ENCODE peak calls at places on chromosomes 2 and 18, in six cellular contexts. F is Calu3; R is A549; O is MM.1S; I is astrocyte of the spinal cord; P is CD8-positive, alpha-beta T cell. Y is an unnamed sample.

GRCh38 chr2:163348843-163349395 is 386.9 kb downstream of the FIGN start:
- DNase-seq in F (peak), P (no peak), I (peak), O (no peak), R (peak), Y (no peak)

GRCh38 chr18:24734058-24734457 is 273.6 kb downstream of the HRH4 start:
- DNase-seq in R (no peak), P (no peak), I (no peak), O (no peak), F (peak), Y (no peak)

GRCh38 chr2:176488446-176488845 is 219.2 kb downstream of the MTX2 start:
- DNase-seq in P (no peak), O (no peak), F (no peak), R (no peak), I (no peak), Y (no peak)

GRCh38 chr2:180728928-180729559 is 251.4 kb upstream of the UBE2E3 start:
- DNase-seq in R (peak), P (no peak), O (no peak), F (no peak), I (peak), Y (no peak)

GRCh38 chr18:8705941-8706544 is 687 bp downstream of the MTCL1 start:
- DNase-seq in R (no peak), O (peak), F (peak), P (peak), I (no peak), Y (peak)

GRCh38 chr18:7568426-7568825 is 1.3 kb downstream of the PTPRM start:
- DNase-seq in I (peak), F (peak), P (no peak), O (no peak), R (no peak), Y (no peak)

GRCh38 chr2:12032421-12032820 is 286.0 kb downstream of the LPIN1 start:
- DNase-seq in I (no peak), R (no peak), P (no peak), F (no peak), O (no peak), Y (peak)

GRCh38 chr2:147500229-147500628 is 344.6 kb upstream of the ACVR2A start:
- DNase-seq in R (no peak), P (no peak), O (no peak), I (no peak), F (no peak), Y (no peak)

GRCh38 chr2:131034122-131035051 is 58.9 kb downstream of the FAM168B start:
- DNase-seq in R (no peak), O (no peak), I (no peak), F (no peak), P (no peak), Y (no peak)

GRCh38 chr2:117763806-117764205 is 50.7 kb upstream of the DDX18 start:
- DNase-seq in F (no peak), O (no peak), R (no peak), I (no peak), P (no peak), Y (no peak)

GRCh38 chr2:240379089-240379636 is 56.3 kb upstream of the GPC1 start:
- DNase-seq in F (no peak), I (no peak), R (no peak), P (no peak), O (no peak), Y (no peak)

DNA sequence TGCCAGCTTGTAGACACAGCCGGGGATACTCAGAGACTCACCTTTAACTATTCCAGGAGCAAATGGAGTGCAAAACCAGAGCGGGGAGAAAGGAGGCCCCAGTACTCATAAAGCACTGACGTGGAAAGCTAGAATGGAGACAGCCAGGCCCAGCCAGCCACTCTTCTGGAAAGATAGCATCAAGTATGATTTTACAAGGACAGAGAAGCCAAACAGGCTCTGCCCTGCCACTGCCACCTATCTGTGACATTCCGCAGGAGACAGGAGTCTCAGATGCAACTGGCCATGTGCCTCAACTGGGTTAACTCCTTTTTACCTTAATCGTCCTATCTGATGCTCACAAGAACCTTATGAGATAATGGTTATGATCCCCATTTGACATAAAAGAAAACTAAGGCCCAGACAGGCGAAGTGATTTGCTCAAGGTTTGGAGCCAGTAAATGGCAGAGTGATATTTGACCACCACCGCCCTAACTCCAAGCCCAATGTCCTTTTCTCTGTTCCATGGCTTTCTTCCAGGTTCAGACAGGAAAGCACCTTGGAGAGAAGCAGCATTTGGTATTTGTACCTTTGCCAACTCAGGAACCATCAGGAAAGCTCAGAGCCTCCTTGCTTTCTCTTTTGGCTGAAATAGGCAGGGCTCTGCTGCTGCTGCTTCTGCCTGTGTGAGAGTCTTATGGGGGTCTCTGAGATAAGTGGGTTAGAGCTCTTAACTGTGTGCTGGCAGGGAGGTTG is 15.6 kb downstream of the KIF3C start:
- DNase-seq in P (no peak), R (no peak), I (no peak), O (no peak), F (no peak), Y (no peak)
- TF ChIP-seq CTCF in P (no peak), R (no peak), I (no peak), O (no peak), F (no peak), Y (no peak)

DNA sequence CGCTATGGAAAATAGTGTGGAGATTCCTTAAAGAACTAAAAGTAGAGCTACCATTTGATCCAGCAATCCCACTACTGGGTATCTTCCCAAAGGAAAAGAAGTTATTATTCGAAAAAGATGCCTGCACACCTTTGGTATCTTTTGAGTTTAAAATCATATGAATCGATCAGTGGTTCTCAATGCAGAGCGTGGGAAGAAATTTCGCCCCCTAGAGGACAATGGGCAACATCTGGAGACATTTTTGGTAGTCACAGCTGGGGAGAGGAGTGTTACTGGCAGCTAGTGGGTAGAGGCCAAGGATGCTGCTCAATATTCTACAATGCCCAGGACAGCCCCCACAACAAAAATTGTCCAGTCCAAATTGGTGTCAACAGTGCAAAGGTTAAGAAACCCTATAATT is 425.5 kb downstream of the LRATD1 start:
- DNase-seq in F (no peak), R (no peak), P (no peak), O (no peak), I (no peak), Y (peak)
- TF ChIP-seq CTCF in F (no peak), R (peak), P (no peak), O (no peak), I (peak), Y (peak)

GRCh38 chr18:65567372-65567771 is 183.4 kb upstream of the CDH7 start:
- DNase-seq in I (peak), P (no peak), R (no peak), F (peak), O (no peak), Y (no peak)
- TF ChIP-seq CTCF in I (peak), P (no peak), R (no peak), F (peak), O (peak), Y (peak)

DNA sequence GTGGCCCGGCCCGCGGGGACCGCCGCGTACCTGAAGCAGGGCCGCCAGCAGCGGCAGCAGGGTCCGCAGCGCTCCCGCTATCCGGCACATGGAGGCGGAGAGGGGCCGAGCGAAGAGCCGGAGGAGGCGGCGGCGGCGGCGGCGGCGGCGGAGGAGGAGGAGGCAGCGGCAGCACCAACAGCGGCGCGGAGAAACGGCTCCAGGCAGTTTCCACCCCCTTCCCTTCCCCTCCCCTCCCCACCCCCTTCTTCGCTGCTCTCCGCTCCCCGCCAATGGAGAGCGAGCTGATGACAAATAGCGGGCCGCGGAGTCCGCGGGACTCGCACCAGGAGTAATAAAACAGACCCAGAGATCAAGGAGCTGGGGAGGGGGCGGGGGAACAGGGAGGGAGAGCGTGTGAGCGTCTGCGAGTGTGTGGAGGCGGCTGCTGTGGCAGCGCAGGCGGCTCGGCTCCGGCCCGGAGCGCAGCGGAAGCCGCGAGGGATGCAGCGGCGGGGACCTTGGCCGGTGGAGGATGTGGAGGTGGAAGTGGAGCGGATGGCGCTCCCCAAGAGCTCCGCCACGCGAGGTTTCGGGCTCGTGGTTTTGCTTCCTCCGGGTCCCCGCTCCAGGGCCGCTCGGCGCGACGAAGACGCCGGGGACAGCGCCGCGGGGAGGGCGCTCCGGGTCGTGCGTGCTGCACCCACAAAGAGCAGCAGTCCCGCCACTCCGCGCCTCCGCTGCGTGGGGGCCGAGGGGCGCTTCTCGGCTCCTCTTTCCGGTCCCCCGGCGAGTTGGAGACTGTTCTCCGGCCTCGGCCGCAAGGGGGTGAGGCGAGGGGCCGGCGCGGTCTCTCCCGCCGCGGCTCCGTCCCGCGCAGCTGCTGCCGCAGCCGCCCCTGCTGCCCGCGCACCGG is at the start of gene CDH2:
- DNase-seq in I (peak), F (no peak), R (peak), O (peak), P (no peak), Y (peak)
- TF ChIP-seq CTCF in I (peak), F (no peak), R (no peak), O (peak), P (no peak), Y (peak)

GRCh38 chr2:127560201-127560928 is 24.9 kb downstream of the MYO7B start:
- DNase-seq in I (no peak), O (no peak), F (no peak), P (no peak), R (no peak), Y (no peak)
- TF ChIP-seq CTCF in I (peak), O (no peak), F (no peak), P (no peak), R (no peak), Y (no peak)

DNA sequence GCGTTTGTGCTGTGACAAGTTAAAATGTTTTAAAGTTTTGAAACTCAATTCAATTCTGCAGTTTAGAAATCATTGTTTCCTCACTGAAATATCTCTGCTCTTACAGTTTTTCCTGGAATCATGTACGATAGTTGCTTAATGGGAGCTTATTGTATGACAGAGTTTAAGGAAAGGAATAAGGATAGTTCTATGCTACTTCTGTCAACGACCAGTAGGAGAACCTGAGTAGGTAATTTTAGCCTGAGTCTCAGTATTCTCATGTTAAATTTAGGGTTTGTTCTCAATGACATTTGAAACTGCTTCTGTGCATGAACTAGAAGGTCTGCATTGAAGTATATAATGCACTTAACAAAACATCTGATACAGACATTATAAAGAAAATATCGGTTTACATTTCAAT is 361.1 kb downstream of the CPS1 start:
- DNase-seq in O (no peak), P (no peak), R (no peak), F (no peak), I (no peak), Y (no peak)
- TF ChIP-seq CTCF in O (no peak), P (no peak), R (no peak), F (no peak), I (no peak), Y (no peak)

GRCh38 chr2:75481041-75481836 is 79.5 kb downstream of the EVA1A start:
- DNase-seq in P (no peak), F (no peak), I (peak), O (no peak), R (no peak), Y (no peak)
- TF ChIP-seq CTCF in P (no peak), F (peak), I (peak), O (no peak), R (peak), Y (no peak)